ENCODE peak calls at places on chromosomes 3 and 15, in nine cellular contexts. Y is activated CD4-positive, alpha-beta T cell treated with anti-CD3 and anti-CD28 coated beads for 1 hour; X is NCI-H526; J is HS-5; H is amniotic stem cell; V is foreskin fibroblast; E is GF-D8; K is stimulated activated CD4-positive, alpha-beta T cell treated with anti-CD3 and anti-CD28 coated beads, Interleukin-12 subunit alpha, Interleukin-12 subunit beta, amount 100 ng/mL, for 4 hours; D is endodermal cell. T is an unnamed sample.

GRCh38 chr3:171966533-171967136 is 72.7 kb upstream of the FNDC3B start:
- DNase-seq in Y (no peak), X (no peak), J (no peak), H (no peak), V (peak; percentile 59), E (peak; percentile 55), K (no peak), D (no peak), T (no peak)

GRCh38 chr3:158279584-158279983 is 169.7 kb downstream of the RSRC1 start:
- DNase-seq in Y (no peak), X (no peak), J (no peak), H (no peak), V (no peak), E (no peak), K (no peak), D (no peak), T (no peak)

GRCh38 chr3:112175646-112176045 is 42.6 kb upstream of the GCSAM start:
- DNase-seq in Y (no peak), X (no peak), J (no peak), H (no peak), V (no peak), E (no peak), K (no peak), D (no peak), T (no peak)

GRCh38 chr15:63892794-63893441 is 59.2 kb upstream of the HERC1 start:
- DNase-seq in Y (peak; percentile 53), X (no peak), J (no peak), H (no peak), V (no peak), E (peak; percentile 79), K (peak; percentile 51), D (no peak), T (no peak)

GRCh38 chr15:63905558-63906265 is 72.0 kb upstream of the HERC1 start:
- DNase-seq in Y (no peak), X (no peak), J (no peak), H (no peak), V (no peak), E (no peak), K (no peak), D (no peak), T (no peak)

GRCh38 chr3:53350652-53351051 is 3.3 kb upstream of the DCP1A start:
- DNase-seq in Y (no peak), X (peak; percentile 28), J (no peak), H (no peak), V (peak; percentile 69), E (peak; percentile 88), K (no peak), D (peak; percentile 58), T (no peak)

GRCh38 chr3:179687967-179688535 is 35.2 kb downstream of the USP13 start:
- DNase-seq in Y (no peak), X (no peak), J (no peak), H (no peak), V (no peak), E (no peak), K (no peak), D (peak; percentile 3), T (no peak)

GRCh38 chr15:77548608-77549551 is 83.8 kb downstream of the LINGO1 start:
- DNase-seq in Y (no peak), X (no peak), J (no peak), H (no peak), V (no peak), E (no peak), K (no peak), D (peak; percentile 69), T (no peak)

GRCh38 chr3:78629544-78629943 is 1138.3 kb downstream of the ROBO1 start:
- DNase-seq in Y (no peak), X (no peak), J (no peak), H (no peak), V (no peak), E (no peak), K (no peak), D (no peak), T (no peak)

GRCh38 chr3:129556890-129557736 is 14.1 kb downstream of the H1-8 start:
- DNase-seq in Y (no peak), X (no peak), J (no peak), H (no peak), V (peak; percentile 82), E (no peak), K (no peak), D (no peak), T (peak; percentile 55)

GRCh38 chr3:195356151-195357086 is 85.5 kb upstream of the XXYLT1 start:
- DNase-seq in Y (no peak), X (no peak), J (no peak), H (no peak), V (no peak), E (no peak), K (no peak), D (peak; percentile 53), T (no peak)